ENCODE peak calls at places on chromosomes 4 and X, in seven cellular contexts. Y, E, W, M, N, B and F are unnamed samples.

GRCh38 chr4:91592125-91592524 is 711.6 kb upstream of the GRID2 start:
- DNase-seq in E (no peak), N (no peak), B (no peak), M (no peak), W (no peak), Y (no peak), F (no peak)

GRCh38 chrX:71302461-71303213 is 1.1 kb downstream of the ITGB1BP2 start:
- DNase-seq in Y (peak), M (no peak), W (no peak), N (no peak), E (no peak), B (no peak), F (no peak)

GRCh38 chr4:48546336-48546735 is 56.3 kb downstream of the ZAR1 start:
- DNase-seq in W (peak), E (no peak), M (no peak), N (no peak), B (peak), Y (peak), F (peak)

GRCh38 chr4:110514889-110515479 is 39.0 kb downstream of the ENPEP start:
- DNase-seq in B (peak), W (peak), Y (peak), M (no peak), E (peak), N (peak), F (peak)

GRCh38 chrX:44422631-44423030 is 79.2 kb upstream of the EFHC2 start:
- DNase-seq in W (no peak), Y (peak), N (no peak), B (no peak), E (no peak), M (no peak), F (no peak)

GRCh38 chr4:182978152-182978827 is 61.1 kb upstream of the DCTD start:
- DNase-seq in N (no peak), Y (peak), E (peak), B (peak), W (no peak), M (no peak), F (no peak)

GRCh38 chr4:90456891-90457290 is 329.7 kb downstream of the CCSER1 start:
- DNase-seq in W (no peak), M (no peak), N (no peak), E (no peak), Y (no peak), B (no peak), F (no peak)

GRCh38 chr4:98794565-98795205 is 134.2 kb downstream of the EIF4E start:
- DNase-seq in M (no peak), B (no peak), W (peak), Y (peak), N (no peak), E (peak), F (no peak)

GRCh38 chr4:2142630-2143427 is 83.7 kb downstream of the NAT8L start:
- DNase-seq in Y (no peak), N (no peak), E (no peak), B (no peak), W (no peak), M (no peak), F (no peak)

GRCh38 chrX:24395775-24396174 is 35.3 kb downstream of the SUPT20HL1 start:
- DNase-seq in N (peak), E (peak), W (peak), M (no peak), Y (peak), B (peak), F (peak)